ENCODE peak calls at places on chromosomes 13 and 19, in eight cellular contexts. One of them, this sample, is unnamed.

GRCh38 chr19:13085673-13086072 is 17.0 kb downstream of the LYL1 start:
- DNase-seq in natural killer cell: no peak
- DNase-seq in RWPE1: no peak
- DNase-seq in AG10803: no peak
- DNase-seq in omental fat pad: no peak
- DNase-seq in CD4-positive, alpha-beta T cell: no peak
- DNase-seq in fibroblast of mammary gland: no peak
- DNase-seq in AG09309: no peak
- DNase-seq in this sample: no peak

GRCh38 chr19:33687761-33688656 is 66.3 kb downstream of the CHST8 start:
- DNase-seq in natural killer cell: no peak
- DNase-seq in RWPE1: no peak
- DNase-seq in AG10803: no peak
- DNase-seq in omental fat pad: no peak
- DNase-seq in CD4-positive, alpha-beta T cell: no peak
- DNase-seq in fibroblast of mammary gland: no peak
- DNase-seq in AG09309: no peak
- DNase-seq in this sample: no peak

GRCh38 chr19:1173160-1173844 is 766 bp downstream of the SBNO2 start:
- DNase-seq in natural killer cell: no peak
- DNase-seq in RWPE1: no peak
- DNase-seq in AG10803: no peak
- DNase-seq in omental fat pad: no peak
- DNase-seq in CD4-positive, alpha-beta T cell: peak
- DNase-seq in fibroblast of mammary gland: no peak
- DNase-seq in AG09309: no peak
- DNase-seq in this sample: no peak

GRCh38 chr13:50250403-50250802 is 235.2 kb downstream of the KCNRG start:
- DNase-seq in natural killer cell: no peak
- DNase-seq in RWPE1: no peak
- DNase-seq in AG10803: no peak
- DNase-seq in omental fat pad: no peak
- DNase-seq in CD4-positive, alpha-beta T cell: no peak
- DNase-seq in fibroblast of mammary gland: no peak
- DNase-seq in AG09309: no peak
- DNase-seq in this sample: no peak

GRCh38 chr19:1231729-1232128 is 6.1 kb downstream of the CBARP start:
- DNase-seq in natural killer cell: no peak
- DNase-seq in RWPE1: no peak
- DNase-seq in AG10803: no peak
- DNase-seq in omental fat pad: no peak
- DNase-seq in CD4-positive, alpha-beta T cell: no peak
- DNase-seq in fibroblast of mammary gland: no peak
- DNase-seq in AG09309: no peak
- DNase-seq in this sample: no peak

GRCh38 chr19:37218592-37218935 is 550 bp downstream of the ZNF383 start:
- DNase-seq in natural killer cell: peak
- DNase-seq in RWPE1: no peak
- DNase-seq in AG10803: peak
- DNase-seq in omental fat pad: no peak
- DNase-seq in CD4-positive, alpha-beta T cell: no peak
- DNase-seq in fibroblast of mammary gland: peak
- DNase-seq in AG09309: peak
- DNase-seq in this sample: no peak

GRCh38 chr19:19606021-19606420 is 12.5 kb downstream of the PBX4 start:
- DNase-seq in natural killer cell: no peak
- DNase-seq in RWPE1: peak
- DNase-seq in AG10803: no peak
- DNase-seq in omental fat pad: no peak
- DNase-seq in CD4-positive, alpha-beta T cell: peak
- DNase-seq in fibroblast of mammary gland: no peak
- DNase-seq in AG09309: no peak
- DNase-seq in this sample: no peak

GRCh38 chr13:32587774-32588165 is 1.5 kb downstream of the PDS5B start:
- DNase-seq in natural killer cell: no peak
- DNase-seq in RWPE1: no peak
- DNase-seq in AG10803: peak
- DNase-seq in omental fat pad: no peak
- DNase-seq in CD4-positive, alpha-beta T cell: no peak
- DNase-seq in fibroblast of mammary gland: peak
- DNase-seq in AG09309: no peak
- DNase-seq in this sample: no peak

GRCh38 chr13:46728777-46729176 is 68.2 kb downstream of the ESD start:
- DNase-seq in natural killer cell: no peak
- DNase-seq in RWPE1: no peak
- DNase-seq in AG10803: no peak
- DNase-seq in omental fat pad: no peak
- DNase-seq in CD4-positive, alpha-beta T cell: no peak
- DNase-seq in fibroblast of mammary gland: peak
- DNase-seq in AG09309: no peak
- DNase-seq in this sample: no peak

GRCh38 chr19:38917921-38918491 is 6.0 kb upstream of the CCER2 start:
- DNase-seq in natural killer cell: no peak
- DNase-seq in RWPE1: peak
- DNase-seq in AG10803: no peak
- DNase-seq in omental fat pad: no peak
- DNase-seq in CD4-positive, alpha-beta T cell: no peak
- DNase-seq in fibroblast of mammary gland: peak
- DNase-seq in AG09309: no peak
- DNase-seq in this sample: no peak

GRCh38 chr13:103097366-103097928 is 31.2 kb upstream of the SLC10A2 start:
- DNase-seq in natural killer cell: no peak
- DNase-seq in RWPE1: no peak
- DNase-seq in AG10803: no peak
- DNase-seq in omental fat pad: no peak
- DNase-seq in CD4-positive, alpha-beta T cell: no peak
- DNase-seq in fibroblast of mammary gland: no peak
- DNase-seq in AG09309: no peak
- DNase-seq in this sample: no peak

GRCh38 chr13:94339116-94339687 is 140.3 kb downstream of the DCT start:
- DNase-seq in natural killer cell: no peak
- DNase-seq in RWPE1: no peak
- DNase-seq in AG10803: no peak
- DNase-seq in omental fat pad: no peak
- DNase-seq in CD4-positive, alpha-beta T cell: no peak
- DNase-seq in fibroblast of mammary gland: no peak
- DNase-seq in AG09309: no peak
- DNase-seq in this sample: no peak

GRCh38 chr19:5138606-5139594 is 170.0 kb downstream of the KDM4B start:
- DNase-seq in natural killer cell: peak
- DNase-seq in RWPE1: no peak
- DNase-seq in AG10803: peak
- DNase-seq in omental fat pad: no peak
- DNase-seq in CD4-positive, alpha-beta T cell: peak
- DNase-seq in fibroblast of mammary gland: peak
- DNase-seq in AG09309: peak
- DNase-seq in this sample: no peak

GRCh38 chr13:36347826-36348225 is 1.6 kb upstream of the SPART start:
- DNase-seq in natural killer cell: no peak
- DNase-seq in RWPE1: no peak
- DNase-seq in AG10803: no peak
- DNase-seq in omental fat pad: no peak
- DNase-seq in CD4-positive, alpha-beta T cell: no peak
- DNase-seq in fibroblast of mammary gland: no peak
- DNase-seq in AG09309: no peak
- DNase-seq in this sample: no peak

GRCh38 chr13:51518847-51519246 is 65.4 kb upstream of the WDFY2 start:
- DNase-seq in natural killer cell: no peak
- DNase-seq in RWPE1: no peak
- DNase-seq in AG10803: peak
- DNase-seq in omental fat pad: no peak
- DNase-seq in CD4-positive, alpha-beta T cell: no peak
- DNase-seq in fibroblast of mammary gland: peak
- DNase-seq in AG09309: no peak
- DNase-seq in this sample: no peak

GRCh38 chr19:16441661-16442071 is 30.1 kb downstream of the EPS15L1 start:
- DNase-seq in natural killer cell: no peak
- DNase-seq in RWPE1: no peak
- DNase-seq in AG10803: no peak
- DNase-seq in omental fat pad: no peak
- DNase-seq in CD4-positive, alpha-beta T cell: no peak
- DNase-seq in fibroblast of mammary gland: no peak
- DNase-seq in AG09309: no peak
- DNase-seq in this sample: no peak
- TF ChIP-seq CTCF in natural killer cell: peak
- TF ChIP-seq CTCF in RWPE1: no peak
- TF ChIP-seq CTCF in AG10803: peak
- TF ChIP-seq CTCF in omental fat pad: no peak
- TF ChIP-seq CTCF in CD4-positive, alpha-beta T cell: no peak
- TF ChIP-seq CTCF in fibroblast of mammary gland: peak
- TF ChIP-seq CTCF in AG09309: peak
- TF ChIP-seq CTCF in this sample: no peak

DNA sequence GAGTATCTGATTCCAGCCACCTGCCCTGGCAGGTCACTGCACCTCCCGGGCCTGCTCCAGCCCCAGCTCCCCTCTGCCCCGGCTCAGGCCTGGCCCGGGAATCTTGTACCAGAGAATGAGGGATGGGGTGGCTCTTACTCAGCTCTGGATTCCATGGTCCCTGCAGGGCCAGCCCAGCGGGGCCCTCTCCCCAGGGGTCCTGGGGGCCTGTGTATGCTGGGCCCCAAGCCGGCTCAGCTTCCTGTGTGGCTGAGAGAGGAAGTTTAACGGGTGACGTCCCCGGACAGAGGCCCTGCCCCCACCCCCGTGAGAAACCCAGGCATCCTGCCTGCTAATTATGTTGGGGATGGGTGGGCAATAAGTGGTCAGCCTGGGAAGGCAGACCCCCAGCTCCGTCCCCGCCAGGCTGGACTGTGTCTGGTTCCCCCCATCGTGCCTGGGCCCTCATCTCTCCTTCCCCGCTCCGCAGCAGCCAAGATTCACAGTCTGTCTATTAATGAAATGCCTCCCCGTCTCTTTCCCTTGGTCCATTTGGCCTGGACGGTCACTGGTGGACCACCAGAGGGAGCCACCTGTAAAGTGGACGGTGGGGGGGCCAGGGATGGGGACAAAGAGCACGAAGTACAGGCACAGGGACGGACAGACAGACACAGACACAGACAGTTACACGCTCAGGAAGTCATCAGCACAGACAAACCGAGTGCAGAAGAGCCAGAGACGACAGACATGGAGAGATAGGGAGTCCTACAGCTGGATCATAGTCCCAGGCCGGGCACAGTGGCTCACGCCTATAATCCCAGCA is at the start of gene DENND1C:
- DNase-seq in natural killer cell: peak
- DNase-seq in RWPE1: no peak
- DNase-seq in AG10803: no peak
- DNase-seq in omental fat pad: no peak
- DNase-seq in CD4-positive, alpha-beta T cell: peak
- DNase-seq in fibroblast of mammary gland: no peak
- DNase-seq in AG09309: no peak
- DNase-seq in this sample: no peak
- TF ChIP-seq CTCF in natural killer cell: peak
- TF ChIP-seq CTCF in RWPE1: peak
- TF ChIP-seq CTCF in AG10803: peak
- TF ChIP-seq CTCF in omental fat pad: no peak
- TF ChIP-seq CTCF in CD4-positive, alpha-beta T cell: no peak
- TF ChIP-seq CTCF in fibroblast of mammary gland: peak
- TF ChIP-seq CTCF in AG09309: peak
- TF ChIP-seq CTCF in this sample: peak

DNA sequence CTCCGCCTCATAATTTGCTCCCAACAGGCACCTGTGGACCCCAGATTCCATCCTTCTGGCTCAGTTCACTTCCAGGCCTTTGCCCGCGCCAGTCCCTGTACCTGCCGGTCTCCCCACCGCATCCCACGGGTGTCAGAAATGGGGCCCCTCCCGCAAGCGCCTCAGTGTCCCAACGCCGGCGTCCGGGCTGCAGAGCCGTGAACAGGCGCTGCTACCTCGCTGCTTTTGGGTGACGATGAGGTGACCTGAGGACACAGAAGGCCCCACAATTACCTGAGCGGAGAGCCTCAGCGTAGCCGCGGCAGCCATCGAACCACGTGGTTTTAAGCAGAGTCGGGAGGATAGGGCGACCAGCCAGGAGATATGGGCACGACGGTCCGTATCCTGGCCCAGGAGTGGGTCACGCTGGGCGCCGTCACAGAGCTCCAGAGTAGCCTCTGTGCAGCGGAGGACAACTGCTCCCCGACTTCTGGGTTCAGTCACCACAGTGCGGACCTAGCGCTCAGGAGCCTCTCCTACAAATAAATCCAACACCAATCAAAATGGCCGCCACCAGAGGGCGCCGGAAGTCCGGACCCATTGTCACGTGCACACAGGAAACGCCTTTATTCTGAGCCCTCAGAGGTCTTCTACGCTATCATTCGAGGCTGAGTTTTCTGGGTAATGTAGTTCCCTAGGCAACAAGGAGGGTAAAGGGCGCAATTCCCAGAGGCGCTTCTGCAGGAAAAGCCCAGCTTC is at the start of gene ZNF814:
- DNase-seq in natural killer cell: peak
- DNase-seq in RWPE1: peak
- DNase-seq in AG10803: peak
- DNase-seq in omental fat pad: peak
- DNase-seq in CD4-positive, alpha-beta T cell: peak
- DNase-seq in fibroblast of mammary gland: peak
- DNase-seq in AG09309: peak
- DNase-seq in this sample: peak
- TF ChIP-seq CTCF in natural killer cell: no peak
- TF ChIP-seq CTCF in RWPE1: no peak
- TF ChIP-seq CTCF in AG10803: peak
- TF ChIP-seq CTCF in omental fat pad: no peak
- TF ChIP-seq CTCF in CD4-positive, alpha-beta T cell: peak
- TF ChIP-seq CTCF in fibroblast of mammary gland: peak
- TF ChIP-seq CTCF in AG09309: peak
- TF ChIP-seq CTCF in this sample: peak

GRCh38 chr19:56367829-56368711 is 25.3 kb downstream of the ZNF582 start:
- DNase-seq in natural killer cell: peak
- DNase-seq in RWPE1: peak
- DNase-seq in AG10803: peak
- DNase-seq in omental fat pad: peak
- DNase-seq in CD4-positive, alpha-beta T cell: peak
- DNase-seq in fibroblast of mammary gland: peak
- DNase-seq in AG09309: peak
- DNase-seq in this sample: peak
- TF ChIP-seq CTCF in natural killer cell: peak
- TF ChIP-seq CTCF in RWPE1: no peak
- TF ChIP-seq CTCF in AG10803: peak
- TF ChIP-seq CTCF in omental fat pad: no peak
- TF ChIP-seq CTCF in CD4-positive, alpha-beta T cell: no peak
- TF ChIP-seq CTCF in fibroblast of mammary gland: no peak
- TF ChIP-seq CTCF in AG09309: no peak
- TF ChIP-seq CTCF in this sample: no peak

DNA sequence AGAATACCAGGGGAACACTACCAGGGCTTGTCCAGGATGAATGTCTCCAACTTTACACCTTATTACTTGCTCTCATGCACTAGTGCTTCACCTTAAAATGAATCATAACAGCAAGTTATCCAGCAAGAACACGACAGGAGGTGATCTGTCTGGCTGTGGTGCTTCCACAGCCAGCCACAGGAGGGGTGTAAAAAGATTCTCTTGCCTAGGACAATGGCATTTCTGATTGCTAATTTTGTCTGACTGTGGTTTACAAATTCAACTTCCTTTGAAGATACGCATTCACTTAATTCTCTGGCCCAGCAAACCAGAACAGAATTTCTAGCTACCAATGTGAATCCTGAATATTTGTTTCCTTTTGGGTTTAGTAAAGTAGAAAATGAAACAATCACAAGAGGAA is 23.1 kb upstream of the COG3 start:
- DNase-seq in natural killer cell: no peak
- DNase-seq in RWPE1: peak
- DNase-seq in AG10803: peak
- DNase-seq in omental fat pad: no peak
- DNase-seq in CD4-positive, alpha-beta T cell: no peak
- DNase-seq in fibroblast of mammary gland: peak
- DNase-seq in AG09309: no peak
- DNase-seq in this sample: no peak
- TF ChIP-seq CTCF in natural killer cell: no peak
- TF ChIP-seq CTCF in RWPE1: no peak
- TF ChIP-seq CTCF in AG10803: peak
- TF ChIP-seq CTCF in omental fat pad: no peak
- TF ChIP-seq CTCF in CD4-positive, alpha-beta T cell: no peak
- TF ChIP-seq CTCF in fibroblast of mammary gland: peak
- TF ChIP-seq CTCF in AG09309: peak
- TF ChIP-seq CTCF in this sample: no peak